ENCODE peak calls at places on chromosomes 12 and 14, in seven cellular contexts. H, F, G, Q, P, N and A are unnamed samples.

GRCh38 chr12:46818654-46819053 is 7.1 kb downstream of the SLC38A4 start:
- DNase-seq in N (no peak), G (no peak), H (no peak), F (no peak), Q (no peak), P (no peak), A (no peak)

GRCh38 chr12:67638694-67639093 is 9.9 kb upstream of the DYRK2 start:
- DNase-seq in H (no peak), Q (no peak), N (no peak), P (no peak), G (no peak), F (no peak), A (no peak)

GRCh38 chr12:7645395-7646177 is 20.1 kb downstream of the APOBEC1 start:
- DNase-seq in H (peak; percentile 47), N (peak; percentile 31), Q (peak; percentile 48), G (no peak), F (no peak), P (no peak), A (peak; percentile 22)

GRCh38 chr14:26597136-26598080 is at the start of gene NOVA1:
- DNase-seq in H (peak; percentile 21), F (peak; percentile 37), Q (peak; percentile 54), P (no peak), G (peak; percentile 26), N (peak; percentile 78), A (no peak)

GRCh38 chr12:85632390-85632789 is 203.8 kb downstream of the RASSF9 start:
- DNase-seq in N (no peak), Q (no peak), G (no peak), F (no peak), H (peak; percentile 59), P (no peak), A (no peak)

GRCh38 chr12:88448337-88448944 is 131.8 kb downstream of the KITLG start:
- DNase-seq in N (no peak), Q (no peak), F (no peak), P (peak; percentile 41), H (no peak), G (no peak), A (no peak)

GRCh38 chr12:2142068-2142467 is 89.3 kb downstream of the CACNA1C start:
- DNase-seq in G (no peak), Q (no peak), F (no peak), H (no peak), N (no peak), P (no peak), A (no peak)

GRCh38 chr12:4584896-4585295 is 22.9 kb downstream of the DYRK4 start:
- DNase-seq in P (no peak), H (no peak), Q (no peak), G (no peak), N (no peak), F (no peak), A (no peak)

GRCh38 chr14:35366048-35366428 is 38.5 kb downstream of the NFKBIA start:
- DNase-seq in P (no peak), Q (no peak), N (no peak), F (no peak), H (peak; percentile 26), G (no peak), A (peak; percentile 43)

GRCh38 chr12:58711968-58712367 is 208.3 kb downstream of the LRIG3 start:
- DNase-seq in G (no peak), F (no peak), H (peak; percentile 20), N (no peak), Q (no peak), P (no peak), A (peak; percentile 24)

GRCh38 chr14:89787525-89787924 is 167.0 kb downstream of the EFCAB11 start:
- DNase-seq in G (no peak), N (no peak), Q (no peak), P (no peak), H (no peak), F (no peak), A (peak; percentile 16)

GRCh38 chr12:96570579-96570978 is 81.2 kb downstream of the CFAP54 start:
- DNase-seq in G (no peak), P (no peak), Q (no peak), N (no peak), H (no peak), F (no peak), A (no peak)

GRCh38 chr12:19836056-19836455 is 396.8 kb downstream of the AEBP2 start:
- DNase-seq in H (no peak), G (peak; percentile 9), F (no peak), N (no peak), Q (no peak), P (no peak), A (no peak)

GRCh38 chr12:19834596-19834995 is 395.3 kb downstream of the AEBP2 start:
- DNase-seq in F (no peak), N (no peak), P (no peak), G (no peak), H (peak; percentile 68), Q (no peak), A (no peak)

GRCh38 chr12:19836456-19836855 is 397.2 kb downstream of the AEBP2 start:
- DNase-seq in Q (no peak), G (no peak), P (no peak), N (no peak), H (no peak), F (no peak), A (no peak)

GRCh38 chr12:19830461-19830860 is 391.2 kb downstream of the AEBP2 start:
- DNase-seq in Q (no peak), F (no peak), N (no peak), G (no peak), H (no peak), P (no peak), A (no peak)

GRCh38 chr12:19833775-19834501 is 394.6 kb downstream of the AEBP2 start:
- DNase-seq in G (no peak), H (peak; percentile 84), P (no peak), Q (no peak), F (no peak), N (no peak), A (no peak)
- TF ChIP-seq CTCF in G (no peak), H (no peak), P (no peak), Q (no peak), F (no peak), N (no peak), A (no peak)

GRCh38 chr12:81792666-81793065 is 33.5 kb upstream of the PPFIA2 start:
- DNase-seq in N (no peak), H (no peak), G (no peak), Q (no peak), F (no peak), P (no peak), A (no peak)

GRCh38 chr12:81800298-81801148 is 41.4 kb upstream of the PPFIA2 start:
- DNase-seq in Q (no peak), F (no peak), P (no peak), G (no peak), H (peak; percentile 69), N (no peak), A (no peak)

GRCh38 chr12:81798294-81798693 is 39.1 kb upstream of the PPFIA2 start:
- DNase-seq in F (no peak), G (no peak), N (no peak), H (no peak), P (no peak), Q (no peak), A (no peak)

GRCh38 chr12:81797100-81797499 is 38.0 kb upstream of the PPFIA2 start:
- DNase-seq in H (peak; percentile 47), P (no peak), G (no peak), Q (no peak), N (no peak), F (no peak), A (no peak)
- TF ChIP-seq CTCF in H (peak; percentile 61), P (peak; percentile 41), G (no peak), Q (peak; percentile 47), N (peak; percentile 79), F (no peak), A (peak; percentile 58)

DNA sequence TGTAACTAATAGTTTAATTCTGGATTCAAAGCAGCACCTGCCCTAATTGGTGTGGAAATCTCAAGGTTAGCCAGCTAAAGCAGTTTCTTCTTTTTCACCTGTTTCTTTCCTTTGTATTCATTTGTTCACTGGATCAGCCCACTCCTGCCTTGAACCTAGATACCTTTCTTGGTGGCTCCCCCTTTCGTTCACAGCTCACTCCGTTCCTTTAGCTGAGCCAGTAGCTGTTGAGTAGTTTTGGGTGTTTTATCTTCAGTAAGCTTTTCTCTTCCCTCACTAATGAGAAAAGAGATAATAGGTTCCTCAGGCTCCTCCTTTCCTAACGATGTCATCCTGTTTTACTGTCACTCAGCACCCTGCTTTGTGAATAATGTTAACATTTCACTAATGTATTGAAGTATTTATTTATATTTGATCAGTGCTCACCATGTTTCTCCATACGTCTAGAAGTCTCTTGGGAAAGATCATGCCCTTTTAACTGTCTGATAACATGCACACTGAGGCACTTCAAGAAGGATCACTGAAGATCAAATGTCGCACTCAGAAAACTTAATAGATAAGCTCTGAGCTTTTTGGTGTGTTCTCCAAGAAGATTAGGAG is 121.1 kb downstream of the TGFB3 start:
- DNase-seq in Q (no peak), H (no peak), F (no peak), N (no peak), P (no peak), G (no peak), A (no peak)
- TF ChIP-seq CTCF in Q (no peak), H (peak; percentile 13), F (no peak), N (no peak), P (no peak), G (no peak), A (no peak)

DNA sequence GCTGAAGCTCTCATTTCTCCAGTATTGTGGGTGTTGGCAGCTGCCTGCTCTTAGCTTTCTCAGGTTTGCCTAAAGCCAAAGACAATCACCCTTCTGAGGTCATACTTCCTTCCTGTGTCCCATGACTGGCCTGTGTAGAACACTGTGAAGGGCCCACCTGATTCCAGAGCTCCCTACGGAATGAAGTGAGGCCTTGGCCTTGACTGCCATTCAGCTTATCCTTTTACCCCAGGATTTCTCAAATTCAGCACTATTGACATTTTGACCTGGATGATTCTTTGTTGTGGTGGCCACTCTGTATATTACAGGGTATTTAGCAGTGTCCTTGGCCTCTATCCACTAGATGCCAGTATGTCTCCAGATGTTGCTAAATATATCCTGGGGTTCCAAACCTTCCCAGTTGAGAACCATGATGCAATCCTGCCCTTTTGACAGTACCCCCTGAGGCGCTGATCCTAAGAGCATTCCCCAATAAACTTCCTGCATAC is 112.3 kb upstream of the KRR1 start:
- DNase-seq in N (no peak), Q (no peak), G (no peak), F (no peak), H (peak; percentile 68), P (no peak), A (peak; percentile 53)
- TF ChIP-seq CTCF in N (no peak), Q (no peak), G (no peak), F (no peak), H (peak; percentile 35), P (no peak), A (peak; percentile 71)

DNA sequence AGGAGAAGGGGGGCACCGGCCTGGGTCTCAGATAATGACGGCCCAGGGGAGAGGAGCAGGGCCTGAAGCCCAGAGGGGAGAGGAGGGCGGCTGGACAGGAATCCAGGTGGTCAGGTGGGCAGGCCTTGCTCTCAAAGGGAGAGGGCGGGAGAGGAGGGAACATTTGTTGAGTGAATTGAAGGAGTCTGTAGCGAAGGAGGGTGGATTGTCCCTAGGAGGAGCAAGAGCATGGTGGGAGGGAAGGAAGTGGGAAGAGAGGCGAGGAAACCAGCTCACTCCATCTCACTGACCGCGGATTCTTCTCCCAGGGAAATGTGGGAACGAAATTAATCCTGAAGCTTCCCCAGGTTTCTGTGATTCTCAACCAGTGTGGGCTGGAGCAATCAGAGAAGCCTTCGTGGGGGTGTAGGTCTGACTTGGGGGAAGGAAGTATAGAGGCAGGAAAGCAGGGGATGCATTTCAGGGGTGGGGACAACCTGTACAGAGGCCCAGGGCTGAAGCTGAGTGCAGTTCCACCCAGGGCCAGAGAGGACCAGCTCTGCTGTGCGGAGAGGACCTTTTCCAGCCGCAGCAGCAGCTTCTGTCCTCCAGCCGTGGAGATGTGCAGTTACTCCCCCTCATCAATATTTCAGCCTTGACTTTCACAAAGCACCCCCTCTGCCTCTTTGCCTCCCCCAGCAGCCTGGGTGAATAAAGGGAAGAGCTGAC is 100.9 kb downstream of the CHST11 start:
- DNase-seq in Q (no peak), H (no peak), N (no peak), P (no peak), G (no peak), F (no peak), A (no peak)
- TF ChIP-seq CTCF in Q (no peak), H (no peak), N (no peak), P (no peak), G (no peak), F (no peak), A (no peak)